ENCODE peak calls at places on chromosomes 12 and 14, in seven cellular contexts. Y, U, P, G, C, M and E are unnamed samples.

GRCh38 chr12:109612975-109613502 is 39.4 kb downstream of the MVK start:
- DNase-seq in Y (peak), U (no peak), P (peak), G (peak), C (peak), M (no peak), E (no peak)

GRCh38 chr12:68469136-68469535 is 137.0 kb upstream of the MDM1 start:
- DNase-seq in Y (no peak), U (no peak), P (no peak), G (no peak), C (no peak), M (no peak), E (no peak)

GRCh38 chr12:55730447-55730820 is 1.6 kb upstream of the CD63 start:
- DNase-seq in Y (no peak), U (no peak), P (no peak), G (no peak), C (peak), M (no peak), E (no peak)

GRCh38 chr14:100533647-100534485 is 53.4 kb downstream of the BEGAIN start:
- DNase-seq in Y (no peak), U (no peak), P (no peak), G (no peak), C (no peak), M (peak), E (peak)

GRCh38 chr12:59861635-59862034 is 265.8 kb downstream of the SLC16A7 start:
- DNase-seq in Y (no peak), U (no peak), P (no peak), G (no peak), C (no peak), M (no peak), E (no peak)

GRCh38 chr12:100234166-100234565 is 32.7 kb downstream of the DEPDC4 start:
- DNase-seq in Y (no peak), U (no peak), P (peak), G (no peak), C (no peak), M (no peak), E (no peak)

GRCh38 chr12:62698701-62699101 is 232.1 kb downstream of the MON2 start:
- DNase-seq in Y (no peak), U (no peak), P (no peak), G (no peak), C (no peak), M (no peak), E (no peak)

GRCh38 chr12:121124402-121125109 is 8.1 kb upstream of the P2RX7 start:
- DNase-seq in Y (peak), U (no peak), P (peak), G (peak), C (no peak), M (no peak), E (no peak)

GRCh38 chr12:57461326-57461903 is 1.8 kb downstream of the GLI1 start:
- DNase-seq in Y (peak), U (peak), P (peak), G (no peak), C (peak), M (peak), E (peak)

GRCh38 chr14:98886982-98887381 is 385.0 kb downstream of the BCL11B start:
- DNase-seq in Y (no peak), U (no peak), P (no peak), G (no peak), C (no peak), M (no peak), E (no peak)

DNA sequence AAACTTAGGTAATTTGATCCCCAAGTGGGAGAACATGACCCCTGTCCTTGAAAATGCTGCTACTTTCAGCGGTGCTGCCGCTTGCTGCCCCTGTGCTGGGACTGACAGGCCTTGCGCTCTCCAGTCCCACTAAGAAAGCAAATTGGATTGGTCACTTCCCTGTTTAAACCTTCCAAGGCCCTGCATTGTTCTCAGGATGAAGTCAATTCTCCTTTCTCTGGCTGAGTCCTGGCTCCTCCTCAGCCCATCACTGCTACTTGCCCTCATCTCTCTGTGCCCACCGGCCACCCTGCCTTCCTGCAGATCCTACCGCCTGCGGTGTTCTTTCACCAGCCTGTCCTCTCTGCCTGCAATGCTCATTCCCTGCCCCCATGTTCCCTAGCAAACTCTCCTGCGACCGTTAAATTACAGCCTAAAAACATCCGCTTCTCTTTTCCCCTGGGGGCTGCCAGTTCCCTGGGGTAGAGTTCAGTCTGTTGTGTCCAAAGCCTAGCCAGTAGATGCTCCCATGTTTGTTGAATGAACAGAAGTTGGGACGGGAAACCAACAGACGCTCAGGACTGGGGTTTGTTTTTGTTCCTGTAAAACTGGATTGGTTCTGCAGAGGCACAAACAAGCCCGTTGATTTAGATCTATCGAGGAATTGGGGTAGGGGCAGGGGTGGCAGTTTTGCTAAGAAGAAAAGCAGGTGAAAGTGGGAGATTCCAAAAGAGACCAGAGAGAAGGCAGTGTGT is 127.3 kb upstream of the HIF1A start:
- DNase-seq in Y (no peak), U (peak), P (peak), G (no peak), C (peak), M (no peak), E (no peak)
- TF ChIP-seq CTCF in Y (no peak), U (no peak), P (no peak), G (no peak), C (no peak), M (no peak), E (no peak)

DNA sequence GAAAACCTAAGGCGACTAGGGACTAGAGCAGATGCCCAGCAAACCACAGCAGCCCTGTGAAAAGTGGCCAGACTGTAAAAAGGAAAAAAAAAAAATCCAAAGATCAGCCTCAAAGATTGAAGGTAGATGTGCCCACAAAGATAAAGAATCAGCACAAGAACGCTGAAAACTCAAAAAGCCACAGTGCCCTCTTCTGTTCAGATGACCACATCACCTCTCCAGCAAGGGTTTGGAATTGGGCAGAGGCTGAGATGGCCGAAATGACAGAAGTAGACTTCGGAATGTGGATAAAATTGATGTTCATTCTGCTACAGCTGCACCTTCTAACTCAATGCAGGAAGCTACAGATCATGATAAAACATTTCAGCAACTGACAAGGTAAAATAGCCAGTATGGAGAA is 154.4 kb downstream of the GPHN start:
- DNase-seq in Y (no peak), U (no peak), P (peak), G (no peak), C (no peak), M (no peak), E (no peak)
- TF ChIP-seq CTCF in Y (no peak), U (no peak), P (peak), G (peak), C (peak), M (peak), E (no peak)

GRCh38 chr14:22474730-22475351 is 114.2 kb downstream of the DAD1 start:
- DNase-seq in Y (no peak), U (no peak), P (no peak), G (no peak), C (peak), M (no peak), E (no peak)
- TF ChIP-seq CTCF in Y (no peak), U (peak), P (no peak), G (no peak), C (peak), M (no peak), E (no peak)

GRCh38 chr14:69156224-69156623 is 3.3 kb upstream of the DCAF5 start:
- DNase-seq in Y (no peak), U (no peak), P (no peak), G (no peak), C (no peak), M (no peak), E (no peak)

GRCh38 chr14:69152944-69153847 is at the start of gene DCAF5:
- DNase-seq in Y (peak), U (peak), P (peak), G (peak), C (peak), M (peak), E (peak)

GRCh38 chr14:69152181-69152943 is 557 bp downstream of the DCAF5 start:
- DNase-seq in Y (no peak), U (peak), P (peak), G (no peak), C (peak), M (peak), E (peak)

GRCh38 chr14:69153848-69154208 is 909 bp upstream of the DCAF5 start:
- DNase-seq in Y (no peak), U (no peak), P (peak), G (no peak), C (peak), M (peak), E (peak)

DNA sequence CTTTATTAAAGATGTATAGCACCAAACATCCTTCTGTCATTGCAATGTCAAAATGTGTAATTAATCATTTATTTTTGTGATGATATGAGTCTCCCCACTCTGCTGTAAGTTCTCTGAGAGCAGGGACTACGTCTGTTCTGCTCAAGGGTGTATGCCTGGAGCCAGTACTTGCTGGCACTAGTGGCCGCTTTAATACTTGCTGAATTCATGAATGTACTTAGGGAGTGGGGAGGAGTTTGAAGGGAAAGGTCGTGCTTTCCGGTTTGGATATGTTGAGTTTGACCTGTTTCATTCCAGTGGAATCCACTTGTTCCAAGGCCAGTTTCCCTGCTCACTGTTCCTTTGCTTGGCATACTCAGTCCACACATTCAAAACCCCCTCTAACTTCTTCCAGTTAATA is 1.9 kb upstream of the DCAF5 start:
- DNase-seq in Y (peak), U (no peak), P (peak), G (no peak), C (peak), M (peak), E (no peak)
- TF ChIP-seq CTCF in Y (no peak), U (no peak), P (no peak), G (no peak), C (peak), M (no peak), E (no peak)

DNA sequence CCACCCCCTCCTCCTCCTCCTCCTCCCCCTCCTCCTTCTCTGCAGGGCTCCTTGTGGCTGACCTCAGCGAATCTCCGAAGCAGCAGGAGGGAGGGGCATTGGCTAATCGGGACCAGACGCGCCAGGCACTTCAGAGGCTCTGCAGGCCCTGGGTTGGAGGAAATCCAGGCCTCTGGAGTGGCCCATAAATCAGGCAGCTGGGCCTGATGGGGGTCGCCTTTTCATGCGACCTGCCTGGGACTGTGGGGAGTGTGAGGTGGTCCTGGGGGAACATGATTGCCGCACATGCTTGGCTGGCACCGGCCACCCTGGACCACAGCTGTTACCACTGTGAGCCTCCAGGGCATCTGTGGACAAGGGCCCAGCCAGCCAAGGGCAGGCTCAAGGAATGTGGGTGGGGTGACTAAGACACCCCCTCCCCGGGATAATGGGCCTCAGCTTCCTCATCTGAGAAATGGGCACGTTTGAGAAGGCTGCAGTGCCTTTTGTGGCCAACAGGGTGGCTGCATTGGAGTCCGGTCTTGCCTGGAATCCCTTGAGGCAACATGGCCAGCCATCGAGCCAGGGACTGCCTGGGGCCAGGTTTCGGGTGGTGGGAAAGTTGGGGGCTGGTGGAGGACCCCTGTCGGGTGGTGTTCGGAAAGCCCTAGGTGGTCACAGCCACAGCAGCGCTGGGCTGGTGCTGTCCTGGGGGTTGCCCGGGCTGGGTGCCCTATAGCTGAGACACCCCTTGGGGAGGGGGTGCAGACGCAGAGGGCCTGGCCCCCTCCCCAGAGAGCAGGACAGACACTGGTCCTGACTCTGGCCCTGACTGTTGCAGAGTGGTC is 12.0 kb downstream of the KIF26A start:
- DNase-seq in Y (no peak), U (no peak), P (peak), G (no peak), C (no peak), M (no peak), E (no peak)
- TF ChIP-seq CTCF in Y (no peak), U (peak), P (peak), G (peak), C (no peak), M (peak), E (no peak)

GRCh38 chr12:128707488-128707887 is 116.3 kb downstream of the SLC15A4 start:
- DNase-seq in Y (no peak), U (no peak), P (peak), G (no peak), C (no peak), M (no peak), E (no peak)
- TF ChIP-seq CTCF in Y (no peak), U (no peak), P (peak), G (no peak), C (no peak), M (no peak), E (no peak)

GRCh38 chr12:6684609-6685008 is 4.6 kb downstream of the ZNF384 start:
- DNase-seq in Y (peak), U (no peak), P (peak), G (no peak), C (peak), M (peak), E (peak)
- TF ChIP-seq CTCF in Y (peak), U (peak), P (peak), G (peak), C (peak), M (peak), E (peak)

DNA sequence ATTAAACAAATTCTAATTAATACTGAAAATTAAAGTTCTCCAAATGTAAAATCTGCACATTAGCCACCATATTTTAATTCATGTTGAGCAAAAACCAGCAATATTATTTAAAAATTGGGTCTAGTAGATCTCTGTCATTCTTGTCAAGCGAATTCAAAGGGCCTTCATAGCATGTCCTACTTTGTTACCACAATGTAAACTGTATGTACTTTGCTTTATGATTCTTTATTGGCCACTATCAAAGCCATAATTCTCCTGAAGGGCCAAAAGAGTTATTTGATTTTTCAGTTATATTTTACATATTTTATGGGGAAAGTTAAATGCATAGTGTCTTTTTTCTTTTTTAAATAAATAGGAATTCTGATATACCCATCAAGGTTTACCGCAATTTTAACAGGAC is 117.9 kb downstream of the RPS6KA5 start:
- DNase-seq in Y (no peak), U (no peak), P (no peak), G (no peak), C (no peak), M (no peak), E (no peak)
- TF ChIP-seq CTCF in Y (no peak), U (no peak), P (no peak), G (no peak), C (no peak), M (no peak), E (no peak)

GRCh38 chr14:72894323-72894622 is 372 bp upstream of the DPF3 start:
- DNase-seq in Y (no peak), U (no peak), P (no peak), G (no peak), C (no peak), M (no peak), E (no peak)

GRCh38 chr14:72891666-72892102 is 2.2 kb downstream of the DPF3 start:
- DNase-seq in Y (no peak), U (no peak), P (no peak), G (no peak), C (no peak), M (no peak), E (no peak)

GRCh38 chr14:72893636-72894322 is at the start of gene DPF3:
- DNase-seq in Y (peak), U (peak), P (peak), G (peak), C (peak), M (peak), E (peak)

GRCh38 chr14:72892879-72893635 is 844 bp downstream of the DPF3 start:
- DNase-seq in Y (no peak), U (peak), P (peak), G (no peak), C (peak), M (peak), E (peak)

GRCh38 chr14:72892103-72892878 is 1.6 kb downstream of the DPF3 start:
- DNase-seq in Y (no peak), U (no peak), P (peak), G (no peak), C (no peak), M (no peak), E (peak)
- TF ChIP-seq CTCF in Y (no peak), U (no peak), P (no peak), G (peak), C (no peak), M (no peak), E (no peak)